ENCODE peak calls at places on chromosomes 13 and 19, in seven cellular contexts. J is neuronal stem cell, X is H9, H is IMR-90, V is H1, P is mesenchymal stem cell, M is mesendoderm. D is an unnamed sample.

GRCh38 chr19:5051619-5052018 is 82.7 kb downstream of the KDM4B start:
- DNase-seq in J (no peak), X (no peak), H (no peak), V (no peak), P (no peak), M (no peak), D (no peak)

GRCh38 chr19:998064-998463 is 2.2 kb upstream of the GRIN3B start:
- DNase-seq in J (no peak), X (no peak), H (no peak), V (no peak), P (no peak), M (no peak), D (no peak)

GRCh38 chr19:1019980-1020867 is 699 bp downstream of the TMEM259 start:
- DNase-seq in J (no peak), X (no peak), H (no peak), V (no peak), P (no peak), M (peak), D (no peak)

GRCh38 chr19:6590458-6591319 is at the start of gene CD70:
- DNase-seq in J (peak), X (peak), H (no peak), V (no peak), P (no peak), M (peak), D (no peak)

GRCh38 chr13:45851171-45851889 is at the start of gene SIAH3:
- DNase-seq in J (no peak), X (peak), H (no peak), V (no peak), P (peak), M (peak), D (peak)

GRCh38 chr19:51687791-51688664 is 5.1 kb upstream of the SPACA6 start:
- DNase-seq in J (no peak), X (peak), H (peak), V (no peak), P (peak), M (peak), D (peak)

GRCh38 chr19:55173717-55174409 is 6.2 kb downstream of the SYT5 start:
- DNase-seq in J (peak), X (peak), H (peak), V (no peak), P (peak), M (peak), D (no peak)

GRCh38 chr19:49272204-49272603 is 52.8 kb downstream of the SLC6A16 start:
- DNase-seq in J (no peak), X (no peak), H (peak), V (no peak), P (no peak), M (no peak), D (peak)

GRCh38 chr19:48090281-48090802 is 20.3 kb downstream of the PLA2G4C start:
- DNase-seq in J (no peak), X (no peak), H (no peak), V (no peak), P (no peak), M (no peak), D (no peak)

GRCh38 chr13:44758595-44759221 is 182.6 kb upstream of the TSC22D1 start:
- DNase-seq in J (no peak), X (no peak), H (peak), V (no peak), P (peak), M (no peak), D (peak)

GRCh38 chr13:112943309-112944125 is 25.5 kb upstream of the MCF2L start:
- DNase-seq in J (peak), X (peak), H (peak), V (no peak), P (peak), M (peak), D (peak)

GRCh38 chr19:27966390-27966816 is 1246.5 kb downstream of the UQCRFS1 start:
- DNase-seq in J (no peak), X (no peak), H (no peak), V (no peak), P (no peak), M (peak), D (no peak)

GRCh38 chr19:18063463-18063862 is 23.3 kb downstream of the IL12RB1 start:
- DNase-seq in J (no peak), X (peak), H (no peak), V (no peak), P (peak), M (peak), D (peak)

GRCh38 chr19:47032171-47032811 is 12.7 kb downstream of the NPAS1 start:
- DNase-seq in J (no peak), X (peak), H (no peak), V (no peak), P (no peak), M (peak), D (peak)

GRCh38 chr19:13400296-13400695 is 106.0 kb downstream of the CACNA1A start:
- DNase-seq in J (no peak), X (no peak), H (no peak), V (no peak), P (no peak), M (no peak), D (no peak)

GRCh38 chr13:104832265-104832664 is 1703.2 kb downstream of the EFNB2 start:
- DNase-seq in J (no peak), X (no peak), H (no peak), V (no peak), P (no peak), M (no peak), D (no peak)

GRCh38 chr13:112954488-112955270 is 14.3 kb upstream of the MCF2L start:
- DNase-seq in J (no peak), X (no peak), H (no peak), V (no peak), P (no peak), M (no peak), D (no peak)

GRCh38 chr13:57633950-57634828 is 2.6 kb downstream of the PCDH17 start:
- DNase-seq in J (no peak), X (peak), H (no peak), V (no peak), P (no peak), M (peak), D (no peak)

GRCh38 chr13:106522898-106523525 is 12.4 kb downstream of the EFNB2 start:
- DNase-seq in J (no peak), X (no peak), H (no peak), V (no peak), P (no peak), M (no peak), D (no peak)

GRCh38 chr13:32316030-32316344 is 679 bp downstream of the BRCA2 start:
- DNase-seq in J (no peak), X (no peak), H (no peak), V (no peak), P (no peak), M (no peak), D (no peak)

GRCh38 chr13:26010487-26011207 is 41.2 kb downstream of the SHISA2 start:
- DNase-seq in J (no peak), X (no peak), H (no peak), V (no peak), P (no peak), M (no peak), D (no peak)

GRCh38 chr19:54172764-54173699 is at the start of gene TMC4:
- DNase-seq in J (no peak), X (peak), H (no peak), V (no peak), P (peak), M (peak), D (peak)

GRCh38 chr19:2140193-2140545 is 11.2 kb downstream of the AP3D1 start:
- DNase-seq in J (no peak), X (no peak), H (no peak), V (no peak), P (no peak), M (no peak), D (no peak)

GRCh38 chr19:1782501-1782900 is 29.2 kb downstream of the ONECUT3 start:
- DNase-seq in J (no peak), X (no peak), H (no peak), V (no peak), P (no peak), M (no peak), D (no peak)

GRCh38 chr13:110556224-110556606 is 5.3 kb downstream of the RAB20 start:
- DNase-seq in J (no peak), X (no peak), H (no peak), V (no peak), P (no peak), M (no peak), D (peak)

GRCh38 chr13:34430294-34430693 is 511.8 kb upstream of the NBEA start:
- DNase-seq in J (no peak), X (no peak), H (peak), V (no peak), P (peak), M (no peak), D (no peak)

GRCh38 chr19:28242317-28242927 is 970.5 kb downstream of the UQCRFS1 start:
- DNase-seq in J (peak), X (peak), H (no peak), V (no peak), P (no peak), M (peak), D (no peak)

GRCh38 chr13:43815204-43815603 is 28.4 kb upstream of the ENOX1 start:
- DNase-seq in J (no peak), X (no peak), H (peak), V (no peak), P (peak), M (peak), D (peak)

GRCh38 chr13:100063333-100063732 is 25.6 kb upstream of the PCCA start:
- DNase-seq in J (no peak), X (no peak), H (peak), V (no peak), P (peak), M (no peak), D (peak)

GRCh38 chr13:24038405-24038804 is 122.1 kb upstream of the SPATA13 start:
- DNase-seq in J (no peak), X (no peak), H (peak), V (no peak), P (peak), M (peak), D (peak)

GRCh38 chr19:31350693-31351211 is 1.5 kb upstream of the TSHZ3 start:
- DNase-seq in J (no peak), X (peak), H (peak), V (no peak), P (peak), M (peak), D (peak)

GRCh38 chr13:97502192-97502591 is 68.2 kb downstream of the RAP2A start:
- DNase-seq in J (no peak), X (no peak), H (peak), V (no peak), P (peak), M (no peak), D (no peak)

GRCh38 chr13:84946144-84946543 is 853.1 kb downstream of the SLITRK6 start:
- DNase-seq in J (no peak), X (no peak), H (no peak), V (no peak), P (peak), M (no peak), D (no peak)

GRCh38 chr19:6239401-6239844 is 40.4 kb downstream of the MLLT1 start:
- DNase-seq in J (no peak), X (no peak), H (peak), V (no peak), P (no peak), M (no peak), D (no peak)

GRCh38 chr13:73938375-73939070 is 195.7 kb downstream of the KLF12 start:
- DNase-seq in J (peak), X (no peak), H (peak), V (no peak), P (peak), M (peak), D (peak)

GRCh38 chr19:19746286-19747213 is 13.6 kb upstream of the ZNF14 start:
- DNase-seq in J (no peak), X (peak), H (no peak), V (no peak), P (no peak), M (peak), D (no peak)

GRCh38 chr19:51330366-51330765 is 11.6 kb downstream of the VSIG10L start:
- DNase-seq in J (no peak), X (no peak), H (no peak), V (no peak), P (no peak), M (no peak), D (no peak)

GRCh38 chr13:27489456-27489855 is 39.1 kb upstream of the MTIF3 start:
- DNase-seq in J (no peak), X (no peak), H (no peak), V (no peak), P (no peak), M (no peak), D (no peak)

GRCh38 chr19:18932216-18932841 is 8.7 kb downstream of the HOMER3 start:
- DNase-seq in J (peak), X (peak), H (no peak), V (peak), P (peak), M (peak), D (peak)

GRCh38 chr13:42049454-42049780 is 969 bp downstream of the DGKH start:
- DNase-seq in J (no peak), X (no peak), H (no peak), V (no peak), P (no peak), M (no peak), D (no peak)
- H2AK5ac ChIP-seq in J (no peak), X (no peak), H (peak), V (no peak), P (no peak), M (no peak), D (no peak)

GRCh38 chr13:20392530-20392929 is 133.1 kb downstream of the CRYL1 start:
- DNase-seq in J (no peak), X (no peak), H (no peak), V (no peak), P (no peak), M (no peak), D (no peak)
- H2AK5ac ChIP-seq in J (no peak), X (no peak), H (no peak), V (peak), P (no peak), M (no peak), D (peak)

GRCh38 chr13:29131881-29132668 is 311.9 kb downstream of the MTUS2 start:
- DNase-seq in J (no peak), X (no peak), H (no peak), V (no peak), P (no peak), M (no peak), D (no peak)
- H2AK5ac ChIP-seq in J (no peak), X (no peak), H (no peak), V (no peak), P (no peak), M (no peak), D (no peak)

DNA sequence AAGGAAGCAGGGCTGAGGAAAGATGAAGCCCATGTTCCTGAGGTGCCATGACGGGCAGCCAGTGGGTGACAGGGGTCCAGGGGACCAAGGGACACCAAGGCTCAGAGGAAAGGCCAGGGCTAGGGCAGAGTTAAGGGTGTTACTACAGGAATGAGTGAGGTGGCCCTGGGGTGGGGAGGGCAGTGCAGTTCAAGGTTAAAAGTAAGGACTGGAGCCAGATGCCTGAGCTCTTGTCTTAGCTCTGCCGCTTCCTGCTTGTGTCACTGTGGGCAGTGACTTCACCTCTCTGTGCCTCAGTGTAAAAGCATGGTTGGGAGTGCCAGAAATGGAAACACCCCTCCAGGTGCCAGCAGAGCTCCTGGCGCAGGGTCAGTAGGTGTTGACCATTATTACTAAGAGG is 4.9 kb upstream of the ETV2 start:
- DNase-seq in J (no peak), X (no peak), H (no peak), V (no peak), P (no peak), M (no peak), D (no peak)
- H2AK5ac ChIP-seq in J (no peak), X (no peak), H (no peak), V (no peak), P (no peak), M (no peak), D (no peak)

GRCh38 chr19:44905437-44906160 is at the start of gene APOE:
- DNase-seq in J (peak), X (peak), H (no peak), V (peak), P (peak), M (peak), D (no peak)
- H2AK5ac ChIP-seq in J (peak), X (no peak), H (peak), V (peak), P (no peak), M (peak), D (peak)

GRCh38 chr13:51689597-51689996 is 105.3 kb downstream of the WDFY2 start:
- DNase-seq in J (no peak), X (no peak), H (no peak), V (no peak), P (no peak), M (peak), D (no peak)
- H2AK5ac ChIP-seq in J (no peak), X (no peak), H (no peak), V (no peak), P (no peak), M (no peak), D (no peak)

GRCh38 chr13:40206241-40207109 is 460.0 kb downstream of the FOXO1 start:
- DNase-seq in J (no peak), X (no peak), H (peak), V (no peak), P (no peak), M (no peak), D (no peak)
- H2AK5ac ChIP-seq in J (no peak), X (no peak), H (no peak), V (no peak), P (no peak), M (no peak), D (no peak)

D was measured in trophoblast cell.